ENCODE peak calls at places on chromosomes 7 and 10, in four cellular contexts. A is keratinocyte, X is psoas muscle, E is colonic mucosa. N is an unnamed sample.

GRCh38 chr10:74081192-74081803 is 69.3 kb downstream of the AP3M1 start:
- DNase-seq in A (no peak), X (no peak), E (peak), N (peak)

GRCh38 chr7:129514683-129515082 is 12.4 kb downstream of the SMKR1 start:
- DNase-seq in A (no peak), X (no peak), E (no peak), N (peak)

GRCh38 chr7:92745241-92745640 is 91.1 kb downstream of the CDK6 start:
- DNase-seq in A (no peak), X (no peak), E (no peak), N (no peak)

GRCh38 chr10:9621216-9621615 is 1396.5 kb upstream of the CELF2 start:
- DNase-seq in A (no peak), X (no peak), E (no peak), N (no peak)

GRCh38 chr7:90825779-90826178 is 229.7 kb downstream of the CDK14 start:
- DNase-seq in A (no peak), X (no peak), E (no peak), N (peak)

GRCh38 chr10:772227-772637 is 82.8 kb upstream of the DIP2C start:
- DNase-seq in A (no peak), X (peak), E (no peak), N (no peak)

GRCh38 chr10:15704581-15704968 is 15.1 kb downstream of the ITGA8 start:
- DNase-seq in A (no peak), X (no peak), E (no peak), N (no peak)

GRCh38 chr10:50382576-50383023 is 131.3 kb upstream of the ASAH2 start:
- DNase-seq in A (no peak), X (no peak), E (no peak), N (no peak)

GRCh38 chr7:46716926-46717325 is 795.9 kb upstream of the IGFBP3 start:
- DNase-seq in A (no peak), X (no peak), E (no peak), N (no peak)

GRCh38 chr10:7789390-7789789 is 1.4 kb downstream of the ATP5F1C start:
- DNase-seq in A (no peak), X (no peak), E (peak), N (no peak)

GRCh38 chr7:18754766-18755165 is 259.2 kb downstream of the HDAC9 start:
- DNase-seq in A (no peak), X (no peak), E (no peak), N (no peak)

GRCh38 chr7:2927592-2927991 is 83.5 kb upstream of the GNA12 start:
- DNase-seq in A (no peak), X (no peak), E (no peak), N (peak)

GRCh38 chr10:49397036-49397999 is 1.4 kb upstream of the DRGX start:
- DNase-seq in A (no peak), X (no peak), E (no peak), N (no peak)

GRCh38 chr10:73493781-73494180 is 2.0 kb downstream of the PPP3CB start:
- DNase-seq in A (no peak), X (no peak), E (no peak), N (peak)

GRCh38 chr7:4650471-4651047 is 31.5 kb upstream of the FOXK1 start:
- DNase-seq in A (no peak), X (peak), E (no peak), N (no peak)

GRCh38 chr7:22677680-22678079 is 49.3 kb upstream of the IL6 start:
- DNase-seq in A (no peak), X (no peak), E (no peak), N (no peak)

GRCh38 chr7:44853391-44853790 is 5.5 kb upstream of the H2AZ2 start:
- DNase-seq in A (no peak), X (no peak), E (no peak), N (no peak)

GRCh38 chr10:30349967-30350735 is 1.1 kb upstream of the MTPAP start:
- DNase-seq in A (no peak), X (no peak), E (no peak), N (no peak)

GRCh38 chr10:79328737-79329504 is 18.3 kb upstream of the PPIF start:
- DNase-seq in A (no peak), X (no peak), E (no peak), N (peak)

GRCh38 chr7:134004829-134005505 is 122.2 kb upstream of the LRGUK start:
- DNase-seq in A (no peak), X (no peak), E (no peak), N (no peak)

GRCh38 chr10:49353895-49354566 is 41.9 kb downstream of the DRGX start:
- DNase-seq in A (no peak), X (no peak), E (no peak), N (no peak)

GRCh38 chr10:126468876-126469643 is 80.8 kb upstream of the ADAM12 start:
- DNase-seq in A (no peak), X (no peak), E (no peak), N (no peak)

GRCh38 chr7:84971360-84971759 is 215.5 kb downstream of the SEMA3D start:
- DNase-seq in A (no peak), X (no peak), E (no peak), N (no peak)

GRCh38 chr10:118128675-118129074 is 81.9 kb upstream of the RAB11FIP2 start:
- DNase-seq in A (no peak), X (no peak), E (no peak), N (no peak)

GRCh38 chr7:100126931-100127865 is at the start of gene MBLAC1:
- DNase-seq in A (no peak), X (peak), E (peak), N (peak)

GRCh38 chr7:100124301-100125229 is 2.2 kb upstream of the MBLAC1 start:
- DNase-seq in A (no peak), X (no peak), E (peak), N (peak)

GRCh38 chr7:100127866-100128601 is 1.3 kb downstream of the MBLAC1 start:
- DNase-seq in A (no peak), X (peak), E (peak), N (peak)

GRCh38 chr7:100128602-100128963 is 1.8 kb downstream of the MBLAC1 start:
- DNase-seq in A (no peak), X (no peak), E (no peak), N (no peak)

GRCh38 chr7:100126239-100126930 is 382 bp upstream of the MBLAC1 start:
- DNase-seq in A (no peak), X (no peak), E (no peak), N (no peak)
- TF ChIP-seq CTCF in A (no peak), X (no peak), E (no peak), N (no peak)

GRCh38 chr7:65840446-65840845 is 32.4 kb upstream of the VKORC1L1 start:
- DNase-seq in A (no peak), X (no peak), E (peak), N (peak)
- TF ChIP-seq CTCF in A (no peak), X (no peak), E (no peak), N (peak)

DNA sequence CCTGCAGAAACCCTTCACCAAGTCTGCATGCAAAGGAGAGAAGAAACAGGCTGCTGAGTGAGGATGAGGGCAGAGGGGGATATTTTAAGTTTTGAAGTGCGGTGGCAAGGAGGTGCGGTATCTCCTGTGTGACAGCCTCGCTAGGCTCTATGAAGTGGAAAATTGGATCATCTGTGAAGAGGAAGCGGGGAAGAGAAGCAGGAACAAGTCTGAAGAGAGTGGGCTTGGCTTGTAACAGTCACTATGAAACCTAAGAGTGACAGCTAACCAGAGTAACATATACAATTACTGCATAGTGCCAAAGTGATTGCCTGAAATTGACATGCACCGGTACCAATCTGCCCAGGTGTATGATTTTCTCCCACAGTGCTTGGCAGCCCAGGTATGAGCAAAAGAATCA is 287.5 kb upstream of the KLF14 start:
- DNase-seq in A (no peak), X (no peak), E (no peak), N (no peak)
- TF ChIP-seq CTCF in A (no peak), X (no peak), E (no peak), N (no peak)

GRCh38 chr10:108783897-108784296 is 1139.4 kb downstream of the XPNPEP1 start:
- DNase-seq in A (no peak), X (no peak), E (peak), N (no peak)
- TF ChIP-seq CTCF in A (no peak), X (no peak), E (no peak), N (no peak)

GRCh38 chr7:48139461-48139860 is 31.8 kb upstream of the ABCA13 start:
- DNase-seq in A (no peak), X (no peak), E (no peak), N (no peak)
- TF ChIP-seq CTCF in A (peak), X (no peak), E (peak), N (peak)

GRCh38 chr10:87816163-87816841 is 1.7 kb downstream of the ATAD1 start:
- DNase-seq in A (no peak), X (no peak), E (no peak), N (no peak)
- TF ChIP-seq CTCF in A (no peak), X (no peak), E (no peak), N (peak)

GRCh38 chr7:30164567-30164966 is 29.8 kb downstream of the MTURN start:
- DNase-seq in A (no peak), X (no peak), E (no peak), N (peak)
- TF ChIP-seq CTCF in A (peak), X (peak), E (peak), N (peak)